ENCODE peak calls at places on chromosomes 3 and 15, in six cellular contexts. M is fibroblast of lung, S is AG04450, Z is body of pancreas, V is retinal pigment epithelial cell, W is OCI-LY7. Q is an unnamed sample.

GRCh38 chr3:7682822-7683229 is 818.8 kb upstream of the LMCD1 start:
- DNase-seq in V (no peak), S (peak; percentile 0), Z (peak; percentile 65), M (peak; percentile 97), W (no peak), Q (peak; percentile 48)

GRCh38 chr3:30760040-30760439 is 134.4 kb downstream of the GADL1 start:
- DNase-seq in V (no peak), W (no peak), Z (no peak), M (no peak), S (no peak), Q (no peak)

GRCh38 chr15:40320931-40321371 is 2.5 kb upstream of the INAFM2 start:
- DNase-seq in M (peak; percentile 60), S (no peak), W (peak; percentile 79), Z (peak; percentile 79), V (no peak), Q (no peak)

GRCh38 chr3:17983106-17983505 is 240.7 kb upstream of the TBC1D5 start:
- DNase-seq in V (no peak), W (no peak), M (no peak), S (no peak), Z (no peak), Q (no peak)

GRCh38 chr3:18481946-18482548 is 56.9 kb upstream of the SATB1 start:
- DNase-seq in S (no peak), M (no peak), W (no peak), V (no peak), Z (no peak), Q (no peak)

GRCh38 chr15:62940755-62941361 is 101.7 kb upstream of the TPM1 start:
- DNase-seq in M (peak; percentile 98), V (peak; percentile 80), W (no peak), Z (peak; percentile 75), S (peak; percentile 80), Q (peak; percentile 91)

GRCh38 chr3:171836836-171837235 is 6.3 kb upstream of the TMEM212 start:
- DNase-seq in Z (no peak), M (no peak), V (no peak), S (no peak), W (no peak), Q (no peak)

GRCh38 chr3:41260063-41260450 is 60.8 kb downstream of the CTNNB1 start:
- DNase-seq in W (no peak), V (no peak), M (no peak), S (no peak), Z (no peak), Q (no peak)

GRCh38 chr3:148128136-148128535 is 569.6 kb upstream of the AGTR1 start:
- DNase-seq in M (no peak), Z (no peak), V (no peak), W (no peak), S (no peak), Q (no peak)

GRCh38 chr3:42535981-42536784 is 33.7 kb downstream of the VIPR1 start:
- DNase-seq in V (no peak), W (peak; percentile 53), Z (peak; percentile 18), M (no peak), S (no peak), Q (no peak)

GRCh38 chr3:38112378-38112761 is 24.6 kb downstream of the ACAA1 start:
- DNase-seq in M (no peak), W (no peak), V (no peak), S (no peak), Z (no peak), Q (no peak)

GRCh38 chr3:115019900-115020299 is 127.2 kb downstream of the ZBTB20 start:
- DNase-seq in W (no peak), Z (peak; percentile 11), S (no peak), M (no peak), V (no peak), Q (no peak)

DNA sequence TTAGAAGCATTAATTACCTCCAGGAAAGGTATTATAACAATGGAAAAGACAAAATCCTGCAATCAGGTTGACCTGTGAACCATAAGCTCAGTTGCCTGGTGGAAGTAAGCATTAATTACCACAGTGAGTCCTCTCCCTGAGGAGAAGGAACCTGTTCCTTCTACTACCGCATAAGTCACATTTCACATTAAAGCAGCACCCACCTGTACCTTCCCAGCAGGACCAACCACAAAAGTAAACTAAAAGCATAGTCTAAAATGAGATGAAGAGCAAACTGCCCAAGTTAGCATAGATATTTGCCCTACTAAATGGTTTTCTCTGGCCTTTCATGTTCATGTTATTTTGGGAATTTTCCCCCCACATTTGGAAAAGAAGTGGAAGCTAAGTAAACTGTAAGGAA is 78.2 kb downstream of the EFL1 start:
- DNase-seq in V (no peak), M (no peak), Z (no peak), W (no peak), S (no peak), Q (no peak)
- H3K4me3 ChIP-seq in V (no peak overlapping the region), M (no peak overlapping the region), Z (no peak overlapping the region), W (no peak overlapping the region), S (no peak overlapping the region), Q (no peak overlapping the region)

DNA sequence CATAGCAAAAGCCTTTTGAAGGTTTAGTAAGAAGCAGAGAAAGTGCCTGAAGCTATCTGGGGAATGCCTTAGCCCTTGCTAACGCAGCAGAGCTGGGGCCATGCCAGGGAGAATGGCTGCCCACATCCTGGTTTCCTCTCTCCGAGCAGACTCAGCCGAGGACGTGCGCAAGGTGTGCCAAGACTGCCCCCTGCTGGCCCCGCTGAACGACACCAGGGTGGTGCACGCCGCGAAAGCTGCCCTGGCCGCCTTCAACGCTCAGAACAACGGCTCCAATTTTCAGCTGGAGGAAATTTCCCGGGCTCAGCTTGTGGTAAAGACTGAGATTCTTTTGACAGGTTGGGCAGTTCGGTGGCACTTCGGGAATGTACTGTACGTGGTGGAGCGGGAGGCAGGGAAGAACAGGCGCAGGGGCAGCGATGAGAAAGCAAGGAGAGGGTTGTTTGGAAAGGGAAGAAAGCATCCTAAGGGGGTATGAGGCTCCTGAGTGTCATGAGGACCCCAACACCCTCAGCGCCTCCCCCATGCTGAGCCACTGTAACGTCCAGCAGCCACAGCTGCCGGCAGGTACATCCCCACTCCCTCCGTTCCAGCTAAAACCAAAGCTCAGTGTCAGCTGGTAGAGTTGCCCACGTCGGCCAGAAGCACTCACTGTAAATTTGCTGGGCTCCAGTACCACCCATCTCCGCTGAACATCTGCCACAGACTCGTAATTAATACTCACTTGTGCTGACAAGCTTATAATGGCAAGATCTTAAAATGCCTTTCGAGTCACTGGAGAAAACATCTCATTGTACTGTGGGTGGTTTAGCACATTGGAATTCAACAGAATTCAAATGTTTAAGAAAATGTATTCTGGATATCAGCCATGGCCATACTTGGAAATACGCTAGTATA is 4.4 kb downstream of the AHSG start:
- DNase-seq in M (peak; percentile 95), W (peak; percentile 77), Z (peak; percentile 94), S (peak; percentile 93), V (peak; percentile 86), Q (peak; percentile 83)
- H3K4me3 ChIP-seq in M (no peak overlapping the region), W (peak overlapping the region; percentile 12), Z (no peak overlapping the region), S (peak overlapping the region; percentile 49), V (peak overlapping the region; percentile 27), Q (peak overlapping the region; percentile 28)

GRCh38 chr3:73536952-73537351 is 87.8 kb downstream of the PDZRN3 start:
- DNase-seq in W (no peak), Z (no peak), V (no peak), M (no peak), S (no peak), Q (no peak)
- H3K4me3 ChIP-seq in W (no peak overlapping the region), Z (no peak overlapping the region), V (no peak overlapping the region), M (no peak overlapping the region), S (no peak overlapping the region), Q (no peak overlapping the region)

DNA sequence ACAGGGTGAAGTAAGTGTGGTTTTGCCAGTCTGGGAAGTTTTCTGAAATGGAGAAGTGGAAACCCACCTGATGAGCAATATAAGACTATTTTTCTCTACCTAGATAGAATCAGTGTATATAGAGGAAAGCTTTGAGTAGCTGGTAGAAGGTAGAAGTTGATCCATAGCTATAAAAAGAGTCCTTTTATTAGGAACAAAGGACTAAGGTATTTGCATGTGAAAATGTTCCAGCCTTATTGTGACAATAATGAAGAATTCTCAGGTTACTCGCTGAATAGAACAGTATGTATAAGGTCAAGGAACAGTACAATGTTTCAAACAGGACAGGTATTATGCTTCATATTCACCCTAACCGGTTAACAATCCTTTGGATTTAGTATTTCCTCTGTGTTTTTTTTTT is 972.2 kb downstream of the OTOL1 start:
- DNase-seq in W (no peak), Z (no peak), M (no peak), S (no peak), V (no peak), Q (no peak)
- H3K4me3 ChIP-seq in W (no peak overlapping the region), Z (no peak overlapping the region), M (no peak overlapping the region), S (no peak overlapping the region), V (no peak overlapping the region), Q (no peak overlapping the region)

DNA sequence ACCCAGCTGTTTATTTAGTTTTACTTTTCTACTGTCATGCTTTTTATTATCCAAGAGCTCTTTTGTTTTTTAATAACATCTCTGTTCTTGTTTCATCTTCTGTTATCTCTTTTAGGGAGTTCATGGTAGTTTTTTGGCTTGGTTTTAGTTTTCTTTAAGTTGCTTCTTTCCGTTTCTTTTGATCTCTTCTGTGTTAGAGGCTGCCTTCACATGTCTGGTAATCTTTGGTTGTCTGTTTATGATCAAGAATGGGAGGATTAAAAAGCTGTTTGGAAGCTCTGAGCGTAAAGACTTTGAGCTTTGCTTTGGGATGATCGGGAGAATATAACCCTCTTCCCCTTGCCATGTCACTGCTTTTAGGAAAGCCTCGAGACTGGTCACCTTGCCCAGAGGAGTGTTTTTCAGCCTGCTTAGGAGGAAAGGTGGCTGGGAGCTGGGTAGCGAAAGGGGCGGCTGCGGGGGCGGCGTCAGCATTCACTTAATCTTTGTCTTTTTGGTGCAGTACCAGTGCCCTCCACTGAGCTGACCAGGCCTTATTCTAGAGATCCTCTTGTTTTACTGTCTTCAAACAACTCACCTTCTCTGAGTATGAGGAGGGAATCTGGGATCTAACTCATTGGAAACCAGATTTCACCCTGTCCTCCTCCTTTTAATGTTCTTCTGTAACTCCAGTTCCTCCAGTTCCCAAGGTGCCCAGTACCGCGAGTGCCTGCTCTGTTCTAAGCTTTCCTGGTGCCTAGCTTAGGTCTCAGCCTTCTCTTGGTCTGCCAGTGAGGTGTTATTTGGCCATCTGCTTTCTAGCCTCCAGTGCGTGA is 15.5 kb downstream of the TATDN2 start:
- DNase-seq in V (no peak), M (peak; percentile 43), W (peak; percentile 36), Z (peak; percentile 36), S (no peak), Q (no peak)
- H3K4me3 ChIP-seq in V (no peak overlapping the region), M (no peak overlapping the region), W (no peak overlapping the region), Z (no peak overlapping the region), S (no peak overlapping the region), Q (no peak overlapping the region)